ENCODE peak calls at places on chromosomes 7 and 10, in nine cellular contexts. J is GM23248, X is H1, B is fibroblast of lung, I is DND-41, N is SK-N-SH, A is neuronal stem cell, E is MM.1S, L is K562. U is an unnamed sample.

GRCh38 chr7:29224726-29225125 is 30.2 kb downstream of the CHN2 start:
- DNase-seq in I (no peak), E (no peak), X (no peak), L (no peak), A (no peak), N (no peak), B (no peak), J (peak), U (peak)

GRCh38 chr10:98169379-98169778 is 34.9 kb downstream of the R3HCC1L start:
- DNase-seq in B (no peak), A (no peak), X (no peak), E (no peak), N (no peak), J (no peak), I (no peak), L (no peak), U (no peak)

GRCh38 chr10:77799352-77799751 is 127.2 kb downstream of the DLG5 start:
- DNase-seq in B (no peak), E (no peak), A (no peak), L (no peak), N (no peak), J (no peak), X (no peak), I (no peak), U (no peak)

GRCh38 chr7:158783595-158783994 is 45.7 kb downstream of the ESYT2 start:
- DNase-seq in J (no peak), L (no peak), A (no peak), B (no peak), E (no peak), I (no peak), N (no peak), X (no peak), U (peak)

GRCh38 chr7:140901946-140902304 is 22.8 kb downstream of the BRAF start:
- DNase-seq in E (no peak), J (no peak), N (no peak), X (no peak), L (no peak), B (no peak), A (no peak), I (no peak), U (no peak)

GRCh38 chr7:74441801-74442200 is 11.9 kb upstream of the GTF2IRD1 start:
- DNase-seq in B (no peak), I (no peak), N (peak), L (no peak), X (no peak), J (no peak), E (no peak), A (no peak), U (no peak)

GRCh38 chr10:124301736-124302135 is 117.0 kb downstream of the OAT start:
- DNase-seq in L (no peak), I (no peak), N (no peak), J (peak), A (no peak), X (no peak), B (no peak), E (no peak), U (no peak)

GRCh38 chr7:1942704-1943294 is 272.7 kb downstream of the ELFN1 start:
- DNase-seq in J (no peak), B (no peak), L (no peak), A (no peak), X (no peak), E (no peak), I (no peak), N (no peak), U (no peak)

GRCh38 chr7:116999316-116999715 is 46.0 kb downstream of the ST7 start:
- DNase-seq in I (no peak), A (no peak), L (no peak), E (no peak), N (no peak), X (no peak), J (no peak), B (peak), U (peak)

GRCh38 chr10:80412521-80412920 is 4.2 kb downstream of the PRXL2A start:
- DNase-seq in A (no peak), E (no peak), B (no peak), X (no peak), N (no peak), I (no peak), L (no peak), J (no peak), U (no peak)

GRCh38 chr7:1553513-1554210 is 2.3 kb downstream of the TMEM184A start:
- DNase-seq in L (no peak), J (no peak), A (no peak), E (no peak), I (no peak), N (peak), X (no peak), B (no peak), U (no peak)

GRCh38 chr10:103793429-103793828 is 61.9 kb downstream of the SH3PXD2A start:
- DNase-seq in N (no peak), E (no peak), L (no peak), B (no peak), X (no peak), I (no peak), A (no peak), J (no peak), U (no peak)

GRCh38 chr7:116706668-116707126 is 34.7 kb downstream of the MET start:
- DNase-seq in E (no peak), B (peak), I (no peak), L (no peak), X (no peak), J (peak), A (no peak), N (no peak), U (peak)

GRCh38 chr10:47298730-47299129 is 1.3 kb upstream of the GDF10 start:
- DNase-seq in J (no peak), L (no peak), E (no peak), B (no peak), X (no peak), A (no peak), N (no peak), I (no peak), U (no peak)

GRCh38 chr10:85787393-85787792 is 579.2 kb downstream of the GRID1 start:
- DNase-seq in A (no peak), N (no peak), X (no peak), I (no peak), E (no peak), J (no peak), L (no peak), B (no peak), U (no peak)
- H3K9ac ChIP-seq in A (no peak), N (no peak), X (no peak), I (no peak), E (no peak), J (no peak), L (no peak), B (no peak), U (no peak)

DNA sequence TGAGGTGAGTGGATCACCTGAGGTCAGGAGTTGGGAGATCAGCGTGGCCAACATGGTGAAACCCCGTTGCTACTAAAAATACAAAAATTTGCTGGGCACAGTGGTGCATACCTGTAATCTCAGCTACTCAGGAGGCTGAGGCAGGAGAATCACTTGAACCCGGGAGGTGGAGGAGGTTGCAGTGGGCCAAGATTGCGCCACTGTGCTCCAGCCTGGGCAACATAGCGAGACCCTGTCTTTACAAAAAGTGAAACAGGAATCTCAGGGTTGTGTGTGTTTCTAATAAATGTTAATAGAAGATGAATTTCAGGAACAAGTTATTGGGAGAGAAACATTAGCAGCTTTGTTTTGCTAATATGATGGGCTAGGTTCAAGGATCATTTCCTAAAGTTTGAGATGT is 19.9 kb downstream of the PPP2R2D start:
- DNase-seq in A (no peak), E (no peak), I (no peak), B (no peak), N (no peak), X (no peak), J (no peak), L (no peak), U (no peak)
- H3K9ac ChIP-seq in A (no peak), E (no peak), I (no peak), B (no peak), N (no peak), X (no peak), J (no peak), L (no peak), U (no peak)

DNA sequence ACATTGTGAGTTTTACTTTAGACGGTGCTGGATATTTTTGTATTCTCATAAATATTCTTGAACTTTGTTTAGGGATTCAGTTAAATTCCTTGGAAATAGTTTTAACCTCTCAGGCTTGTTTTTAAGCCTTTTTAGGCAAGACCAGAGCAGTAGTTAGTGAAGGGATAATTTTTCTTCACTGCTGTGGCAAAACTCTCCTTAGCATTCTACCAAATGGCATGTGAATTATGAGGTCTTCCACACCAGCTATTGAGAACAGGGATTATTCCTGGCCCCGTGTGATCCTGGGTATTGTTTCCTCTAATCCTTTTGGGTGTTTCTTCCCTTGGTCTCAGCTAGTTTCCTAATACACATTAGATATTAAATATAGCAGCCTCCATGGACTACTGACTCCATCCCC is 46.2 kb downstream of the CCDC71L start:
- DNase-seq in A (no peak), X (no peak), N (no peak), I (no peak), B (no peak), E (no peak), J (no peak), L (no peak), U (no peak)
- H3K9ac ChIP-seq in A (no peak), X (no peak), N (no peak), I (no peak), B (no peak), E (no peak), J (no peak), L (no peak), U (no peak)

GRCh38 chr10:118778727-118779126 is 24.0 kb upstream of the CACUL1 start:
- DNase-seq in N (no peak), I (no peak), A (no peak), J (no peak), L (no peak), E (no peak), B (no peak), X (no peak), U (no peak)

GRCh38 chr10:118776960-118777359 is 22.2 kb upstream of the CACUL1 start:
- DNase-seq in N (no peak), E (no peak), J (no peak), X (no peak), B (no peak), L (no peak), A (no peak), I (no peak), U (no peak)

GRCh38 chr10:118773041-118773440 is 18.3 kb upstream of the CACUL1 start:
- DNase-seq in L (no peak), J (no peak), X (no peak), B (peak), N (no peak), I (no peak), E (no peak), A (no peak), U (no peak)

GRCh38 chr10:118775478-118775877 is 20.7 kb upstream of the CACUL1 start:
- DNase-seq in X (no peak), N (no peak), E (no peak), B (no peak), J (peak), A (no peak), L (no peak), I (no peak), U (no peak)

DNA sequence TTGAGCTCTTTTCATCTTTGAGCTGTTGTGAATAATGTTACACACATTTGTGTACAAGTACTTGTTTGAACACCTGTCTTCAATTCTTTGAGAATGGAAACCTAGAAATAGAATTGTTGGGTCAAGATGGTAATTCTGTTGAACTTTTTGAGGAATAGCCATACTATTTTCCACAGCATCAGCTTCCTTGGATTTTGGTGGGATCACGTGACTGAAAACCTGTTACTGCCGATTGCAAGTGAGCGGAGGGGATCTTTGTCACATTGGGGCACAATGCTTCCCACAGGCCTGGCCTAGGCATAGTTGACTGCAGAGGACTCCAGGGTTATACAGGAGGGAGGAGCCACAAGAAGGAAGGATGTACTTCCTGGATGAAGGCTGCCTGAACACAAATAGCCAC is 21.3 kb upstream of the CACUL1 start:
- DNase-seq in B (no peak), L (no peak), X (no peak), I (no peak), N (no peak), E (no peak), J (no peak), A (no peak), U (no peak)
- H3K9ac ChIP-seq in B (no peak), L (no peak), X (no peak), I (no peak), N (no peak), E (no peak), J (no peak), A (no peak), U (no peak)

GRCh38 chr10:110394898-110395297 is 90.2 kb upstream of the SMNDC1 start:
- DNase-seq in B (no peak), N (no peak), I (no peak), L (no peak), A (no peak), E (no peak), X (no peak), J (no peak), U (no peak)
- H3K9ac ChIP-seq in B (no peak), N (no peak), I (no peak), L (no peak), A (no peak), E (peak), X (no peak), J (no peak), U (peak)

DNA sequence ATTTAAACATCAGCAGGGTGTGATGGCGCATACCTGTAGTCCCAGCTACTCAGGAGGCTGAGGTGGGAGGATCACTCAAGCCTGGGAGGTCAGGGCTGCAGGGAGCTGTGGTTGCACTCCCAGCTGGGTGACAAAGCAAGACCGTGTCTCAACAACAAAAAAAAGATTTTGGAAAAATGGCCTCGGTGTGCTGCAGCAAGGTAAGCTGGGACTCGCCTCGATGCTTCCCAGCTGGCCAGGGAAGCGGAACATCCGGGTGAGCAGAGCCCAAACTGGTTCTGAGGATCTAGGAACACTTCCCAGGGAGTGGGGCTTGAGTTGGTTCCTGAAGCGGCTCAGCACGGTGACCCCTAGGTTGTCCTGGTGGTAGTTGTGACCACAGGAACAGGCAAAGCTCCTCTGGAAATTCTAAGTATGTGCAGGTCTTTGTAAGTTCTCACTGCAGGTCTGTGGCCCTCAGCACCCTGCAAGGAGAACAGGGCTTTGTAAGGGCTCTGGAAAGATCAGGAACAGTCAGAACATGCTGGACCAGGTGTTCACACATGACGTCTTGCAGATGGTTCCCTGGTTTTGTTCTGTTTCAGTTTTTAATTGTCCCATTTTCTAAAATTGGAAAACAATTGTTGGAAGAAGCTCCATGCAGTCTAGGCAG is 38.6 kb upstream of the ZMIZ2 start:
- DNase-seq in B (no peak), X (no peak), E (no peak), A (no peak), I (no peak), N (no peak), J (no peak), L (peak), U (no peak)
- H3K9ac ChIP-seq in B (no peak), X (no peak), E (no peak), A (no peak), I (no peak), N (no peak), J (no peak), L (no peak), U (no peak)

DNA sequence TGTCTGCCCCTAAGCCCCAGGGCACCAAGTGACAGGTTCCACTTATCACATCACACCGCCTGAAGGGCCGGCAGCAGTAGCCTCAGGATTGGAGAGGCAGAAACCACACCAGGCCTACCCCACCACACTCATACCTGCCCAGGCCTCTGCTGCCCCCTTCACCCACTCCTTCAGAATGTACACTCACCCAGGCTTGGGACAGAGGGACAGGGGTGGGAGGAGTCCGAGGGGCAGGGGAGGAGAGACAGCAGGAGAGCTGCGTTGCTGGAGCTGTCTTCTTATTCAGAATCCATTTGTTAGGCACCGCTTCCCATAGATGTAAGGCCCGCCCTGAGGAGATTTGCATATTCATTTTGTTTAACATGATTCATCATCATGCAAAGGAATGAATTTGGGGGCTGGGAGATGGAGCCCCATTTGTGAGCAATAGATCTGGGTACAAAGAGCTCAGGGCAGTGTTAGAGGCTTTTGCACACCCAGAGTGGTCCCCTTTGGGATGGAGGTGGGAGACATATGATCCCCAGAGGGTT is 156.7 kb downstream of the CDH23 start:
- DNase-seq in N (no peak), X (no peak), J (no peak), L (no peak), B (no peak), E (no peak), A (no peak), I (no peak), U (no peak)
- H3K9ac ChIP-seq in N (no peak), X (no peak), J (no peak), L (peak), B (no peak), E (no peak), A (no peak), I (no peak), U (no peak)

DNA sequence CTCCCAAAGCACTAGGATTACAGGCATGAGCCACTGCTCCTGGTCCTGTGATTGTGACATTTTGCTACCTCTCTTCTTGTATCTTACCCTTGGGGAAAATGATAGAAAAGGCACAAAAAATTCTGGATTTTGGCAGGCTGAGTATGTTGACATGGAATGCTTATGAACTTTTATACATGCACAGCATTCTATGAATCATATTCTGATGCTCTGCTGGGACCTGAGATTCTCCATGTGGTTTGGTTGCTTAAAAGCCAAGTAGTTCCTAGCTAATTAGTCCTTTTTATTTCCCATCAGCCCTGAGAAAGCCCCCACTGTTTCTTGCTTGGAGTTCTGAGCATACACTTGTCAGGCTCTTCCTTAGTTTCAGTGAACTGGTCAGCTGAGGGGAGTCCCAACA is 8.3 kb upstream of the KAZALD1 start:
- DNase-seq in N (no peak), E (no peak), B (peak), J (peak), X (no peak), A (no peak), I (no peak), L (no peak), U (peak)
- H3K9ac ChIP-seq in N (no peak), E (no peak), B (no peak), J (peak), X (no peak), A (no peak), I (no peak), L (no peak), U (no peak)

DNA sequence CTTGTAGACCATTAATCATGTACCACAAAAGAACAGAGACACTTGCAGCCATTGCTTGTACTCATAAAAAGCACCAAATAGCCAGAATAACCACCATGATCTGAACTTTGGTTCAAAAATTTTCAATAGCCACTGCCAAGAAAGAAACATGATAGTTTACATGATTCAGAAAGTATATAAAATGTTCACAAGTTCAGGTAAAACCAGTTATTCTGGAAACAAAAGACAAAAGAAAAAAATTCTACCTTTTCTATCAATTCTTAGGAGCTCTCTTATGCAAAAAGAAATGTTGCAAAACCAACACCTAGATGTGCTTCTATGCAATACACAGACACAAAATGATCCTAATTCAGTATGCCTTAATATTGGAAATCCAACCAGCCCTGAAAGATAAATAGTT is 108.7 kb downstream of the PCLO start:
- DNase-seq in L (no peak), N (no peak), A (no peak), I (no peak), X (no peak), J (no peak), B (no peak), E (no peak), U (peak)
- H3K9ac ChIP-seq in L (no peak), N (no peak), A (no peak), I (no peak), X (no peak), J (no peak), B (no peak), E (no peak), U (peak)

DNA sequence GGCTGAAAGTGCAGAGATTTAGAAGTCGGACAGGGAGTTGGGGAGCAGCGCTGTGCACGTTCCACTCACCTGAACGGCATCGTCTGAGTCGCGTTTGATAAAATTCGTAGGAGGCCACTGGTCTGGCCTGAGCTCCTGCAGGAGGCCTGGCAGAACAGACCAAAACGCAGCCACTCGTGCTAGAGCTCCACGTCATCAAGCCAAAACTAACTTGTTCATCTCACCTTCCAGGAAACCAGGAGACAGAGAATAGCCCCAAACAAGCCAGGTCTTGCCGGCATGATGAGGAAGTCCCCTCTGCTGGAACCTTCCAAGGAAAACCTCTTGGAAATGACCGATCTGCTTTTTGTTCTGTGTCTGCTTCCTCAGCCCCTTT is 43.4 kb upstream of the DNAJB6 start:
- DNase-seq in A (no peak), L (no peak), J (no peak), B (no peak), X (no peak), N (no peak), E (no peak), I (no peak), U (no peak)
- H3K9ac ChIP-seq in A (no peak), L (peak), J (no peak), B (no peak), X (no peak), N (no peak), E (no peak), I (no peak), U (peak)